ENCODE peak calls at places on chromosomes 3 and 15, in ten cellular contexts. B is BJ, S is psoas muscle, K is transverse colon, N is GM13977, J is WTC11, T is body of pancreas, X is HepG2, G is PC-3, R is tibial nerve. Z is an unnamed sample.

GRCh38 chr15:58146734-58147133 is 8.6 kb downstream of the AQP9 start:
- DNase-seq in K (no peak), B (no peak), J (no peak), X (no peak), G (peak), R (peak), N (no peak), T (no peak), S (no peak), Z (no peak)

GRCh38 chr15:67149859-67150824 is 84.7 kb downstream of the SMAD3 start:
- DNase-seq in S (peak), N (peak), X (peak), G (peak), K (peak), R (no peak), J (peak), B (peak), T (peak), Z (no peak)

GRCh38 chr3:64653101-64653500 is 34.7 kb downstream of the ADAMTS9 start:
- DNase-seq in K (no peak), B (no peak), G (no peak), R (no peak), S (no peak), T (no peak), X (no peak), N (no peak), J (no peak), Z (no peak)

GRCh38 chr3:10205461-10206165 is 40.9 kb downstream of the IRAK2 start:
- DNase-seq in B (peak), J (no peak), G (peak), X (no peak), T (no peak), S (peak), K (no peak), R (no peak), N (no peak), Z (no peak)

GRCh38 chr3:129627350-129628168 is 21.1 kb upstream of the PLXND1 start:
- DNase-seq in G (peak), K (peak), T (peak), S (peak), J (peak), R (no peak), X (peak), N (peak), B (peak), Z (peak)

GRCh38 chr3:183733553-183733952 is 36.0 kb downstream of the YEATS2 start:
- DNase-seq in R (no peak), G (no peak), X (no peak), B (no peak), S (no peak), T (no peak), J (no peak), N (no peak), K (no peak), Z (no peak)

GRCh38 chr15:74618841-74619596 is 3.4 kb downstream of the CLK3 start:
- DNase-seq in T (no peak), X (peak), G (no peak), S (no peak), K (no peak), J (no peak), R (no peak), B (no peak), N (no peak), Z (no peak)

GRCh38 chr15:69828181-69828828 is 269.4 kb downstream of the TLE3 start:
- DNase-seq in R (no peak), X (no peak), T (no peak), S (no peak), K (no peak), N (no peak), J (no peak), B (no peak), G (no peak), Z (no peak)

GRCh38 chr3:158489181-158489580 is 81.8 kb upstream of the MLF1 start:
- DNase-seq in T (no peak), X (no peak), R (no peak), S (no peak), J (no peak), B (no peak), K (no peak), N (no peak), G (no peak), Z (no peak)

GRCh38 chr15:50627351-50628055 is 59.1 kb downstream of the TRPM7 start:
- DNase-seq in T (no peak), J (no peak), X (no peak), B (peak), S (no peak), G (no peak), K (no peak), N (no peak), R (no peak), Z (no peak)

GRCh38 chr3:10927551-10927950 is 65.0 kb upstream of the SLC6A1 start:
- DNase-seq in N (no peak), R (no peak), K (no peak), G (peak), T (no peak), X (no peak), J (no peak), S (no peak), B (no peak), Z (no peak)

GRCh38 chr3:121757087-121757811 is 7.7 kb upstream of the GOLGB1 start:
- DNase-seq in S (no peak), B (no peak), J (no peak), T (no peak), N (no peak), R (no peak), K (no peak), G (no peak), X (no peak), Z (no peak)

GRCh38 chr15:41934843-41935242 is 37.5 kb downstream of the EHD4 start:
- DNase-seq in J (no peak), N (peak), X (no peak), K (peak), S (no peak), R (no peak), B (no peak), T (no peak), G (peak), Z (no peak)

GRCh38 chr3:150760431-150761200 is 2.4 kb downstream of the SIAH2 start:
- DNase-seq in J (no peak), B (no peak), G (no peak), R (no peak), T (no peak), S (no peak), X (no peak), K (no peak), N (peak), Z (no peak)

GRCh38 chr15:73598540-73599195 is 34.5 kb downstream of the NPTN start:
- DNase-seq in X (no peak), K (no peak), J (no peak), T (no peak), S (no peak), R (no peak), N (no peak), G (no peak), B (no peak), Z (peak)

GRCh38 chr3:168095611-168096209 is at the start of gene GOLIM4:
- DNase-seq in N (peak), J (peak), S (peak), G (peak), R (peak), T (peak), K (peak), B (peak), X (peak), Z (peak)

GRCh38 chr3:195899701-195900425 is 8.5 kb downstream of the TNK2 start:
- DNase-seq in N (no peak), R (no peak), G (no peak), J (no peak), T (no peak), X (no peak), B (no peak), K (no peak), S (peak), Z (no peak)

GRCh38 chr3:150370129-150370602 is 37.9 kb upstream of the TSC22D2 start:
- DNase-seq in T (no peak), B (peak), N (no peak), X (peak), K (peak), S (no peak), J (peak), G (peak), R (peak), Z (no peak)

GRCh38 chr3:52468336-52468735 is 12.9 kb downstream of the NISCH start:
- DNase-seq in R (no peak), G (no peak), N (no peak), K (no peak), S (peak), X (no peak), J (no peak), B (no peak), T (no peak), Z (no peak)

GRCh38 chr3:134486577-134487041 is 752 bp downstream of the CEP63 start:
- DNase-seq in K (no peak), G (peak), T (no peak), N (peak), B (no peak), R (no peak), X (no peak), J (no peak), S (no peak), Z (no peak)

GRCh38 chr3:18900994-18901393 is 247.3 kb upstream of the KCNH8 start:
- DNase-seq in B (no peak), K (no peak), X (no peak), T (no peak), N (no peak), S (no peak), R (no peak), G (no peak), J (no peak), Z (no peak)

GRCh38 chr3:149575213-149575961 is 82.4 kb downstream of the WWTR1 start:
- DNase-seq in R (no peak), K (no peak), N (no peak), B (no peak), T (no peak), J (no peak), S (peak), G (peak), X (peak), Z (no peak)

GRCh38 chr3:172305552-172305951 is 142.7 kb downstream of the GHSR start:
- DNase-seq in X (peak), K (peak), R (no peak), N (no peak), J (no peak), G (peak), B (no peak), T (no peak), S (no peak), Z (no peak)

GRCh38 chr3:172892158-172892557 is 141.6 kb downstream of the ECT2 start:
- DNase-seq in J (no peak), T (no peak), K (no peak), R (no peak), G (peak), X (no peak), S (no peak), B (peak), N (no peak), Z (no peak)

GRCh38 chr15:65512807-65513416 is 4.6 kb downstream of the DPP8 start:
- DNase-seq in T (peak), X (no peak), J (no peak), B (no peak), G (no peak), R (peak), N (no peak), K (no peak), S (peak), Z (no peak)

GRCh38 chr3:120326784-120327183 is 22.4 kb downstream of the LRRC58 start:
- DNase-seq in K (no peak), R (no peak), X (no peak), T (no peak), B (no peak), J (no peak), G (no peak), N (no peak), S (no peak), Z (no peak)

GRCh38 chr3:52469001-52469400 is 13.6 kb downstream of the NISCH start:
- DNase-seq in N (no peak), S (no peak), R (no peak), K (no peak), B (no peak), X (no peak), J (no peak), T (no peak), G (no peak), Z (no peak)

GRCh38 chr3:124698030-124698770 is 32.1 kb upstream of the UMPS start:
- DNase-seq in J (no peak), B (no peak), X (no peak), S (no peak), G (no peak), R (no peak), N (no peak), K (no peak), T (no peak), Z (no peak)

GRCh38 chr15:41777421-41777973 is 3.2 kb downstream of the MAPKBP1 start:
- DNase-seq in G (peak), T (no peak), J (no peak), N (no peak), K (no peak), X (no peak), B (no peak), S (no peak), R (no peak), Z (no peak)

GRCh38 chr3:54531741-54532140 is 396.1 kb downstream of the LRTM1 start:
- DNase-seq in N (no peak), T (no peak), S (no peak), R (no peak), X (no peak), K (no peak), J (no peak), G (no peak), B (no peak), Z (no peak)

GRCh38 chr3:178088930-178089329 is 447.3 kb upstream of the KCNMB2 start:
- DNase-seq in R (no peak), S (no peak), G (no peak), N (no peak), K (no peak), J (no peak), B (no peak), T (no peak), X (no peak), Z (no peak)

GRCh38 chr15:60865507-60865906 is 363.6 kb downstream of the RORA start:
- DNase-seq in X (no peak), G (no peak), J (no peak), R (no peak), S (no peak), K (no peak), T (no peak), N (no peak), B (no peak), Z (no peak)

GRCh38 chr15:63040954-63041353 is 1.6 kb upstream of the TPM1 start:
- DNase-seq in J (no peak), K (no peak), X (no peak), B (no peak), S (peak), T (peak), G (no peak), N (no peak), R (no peak), Z (no peak)

GRCh38 chr3:196431193-196432136 is 762 bp downstream of the UBXN7 start:
- DNase-seq in K (peak), J (peak), T (no peak), N (peak), R (peak), B (no peak), X (peak), G (peak), S (peak), Z (peak)

GRCh38 chr3:139597947-139598346 is 58.4 kb upstream of the RBP1 start:
- DNase-seq in N (no peak), T (no peak), B (no peak), R (no peak), K (no peak), X (no peak), S (no peak), G (no peak), J (no peak), Z (no peak)

GRCh38 chr3:197493049-197493448 is 62.7 kb downstream of the BDH1 start:
- DNase-seq in T (no peak), J (no peak), B (no peak), R (no peak), X (no peak), G (no peak), N (no peak), K (no peak), S (no peak), Z (no peak)

GRCh38 chr3:55870576-55870975 is 383.5 kb upstream of the WNT5A start:
- DNase-seq in R (no peak), N (no peak), K (no peak), G (no peak), T (no peak), X (no peak), S (no peak), B (no peak), J (no peak), Z (no peak)

GRCh38 chr3:182300266-182300665 is 493.0 kb upstream of the ATP11B start:
- DNase-seq in G (no peak), S (no peak), X (no peak), J (no peak), T (no peak), B (no peak), K (no peak), R (no peak), N (no peak), Z (no peak)

GRCh38 chr3:66270314-66270713 is 49.5 kb downstream of the SLC25A26 start:
- DNase-seq in T (no peak), G (no peak), B (no peak), J (no peak), X (no peak), K (no peak), R (no peak), N (no peak), S (no peak), Z (no peak)

GRCh38 chr3:88009066-88009465 is 49.7 kb downstream of the CGGBP1 start:
- DNase-seq in R (no peak), J (no peak), S (no peak), N (no peak), X (no peak), T (no peak), B (no peak), K (no peak), G (no peak), Z (no peak)

GRCh38 chr3:88003115-88003755 is 55.6 kb downstream of the CGGBP1 start:
- DNase-seq in G (peak), B (peak), R (peak), K (no peak), N (no peak), S (no peak), T (no peak), X (peak), J (no peak), Z (no peak)

GRCh38 chr3:88000853-88001252 is 58.0 kb downstream of the CGGBP1 start:
- DNase-seq in K (peak), G (no peak), T (no peak), R (no peak), N (no peak), B (no peak), J (peak), X (no peak), S (no peak), Z (peak)

GRCh38 chr3:88002448-88002847 is 56.4 kb downstream of the CGGBP1 start:
- DNase-seq in R (no peak), X (no peak), N (no peak), T (no peak), S (no peak), K (no peak), G (no peak), B (no peak), J (no peak), Z (no peak)

DNA sequence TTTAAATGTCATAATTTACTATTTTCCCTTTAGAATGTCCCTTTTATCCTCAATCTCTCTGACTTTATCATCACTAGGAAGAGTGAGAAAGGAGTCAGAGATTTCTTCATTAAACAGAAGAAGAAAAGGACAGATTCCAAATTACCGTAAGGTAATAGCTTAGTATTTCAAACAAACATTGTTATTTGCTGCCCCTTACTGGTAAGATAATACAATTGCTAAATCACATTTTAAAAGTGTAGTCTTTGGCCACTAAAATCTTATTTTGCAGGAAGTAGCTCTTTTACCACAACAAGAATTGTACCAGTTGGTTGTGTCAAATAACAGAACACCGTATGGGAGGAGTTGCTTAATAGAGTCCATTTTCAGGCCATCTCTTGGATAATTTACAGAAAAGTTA is 53.7 kb downstream of the CGGBP1 start:
- DNase-seq in N (no peak), J (no peak), K (no peak), T (no peak), S (no peak), B (peak), G (peak), X (no peak), R (no peak), Z (no peak)
- TF ChIP-seq CTCF in N (peak), J (peak), K (peak), T (peak), S (no peak), B (peak), G (peak), X (peak), R (peak), Z (no peak)

GRCh38 chr3:152539191-152539764 is 270.5 kb downstream of the MBNL1 start:
- DNase-seq in J (peak), S (no peak), R (no peak), B (no peak), T (no peak), G (no peak), X (peak), N (no peak), K (no peak), Z (no peak)
- TF ChIP-seq CTCF in J (no peak), S (no peak), R (no peak), B (no peak), T (no peak), G (peak), X (no peak), N (no peak), K (peak), Z (no peak)

DNA sequence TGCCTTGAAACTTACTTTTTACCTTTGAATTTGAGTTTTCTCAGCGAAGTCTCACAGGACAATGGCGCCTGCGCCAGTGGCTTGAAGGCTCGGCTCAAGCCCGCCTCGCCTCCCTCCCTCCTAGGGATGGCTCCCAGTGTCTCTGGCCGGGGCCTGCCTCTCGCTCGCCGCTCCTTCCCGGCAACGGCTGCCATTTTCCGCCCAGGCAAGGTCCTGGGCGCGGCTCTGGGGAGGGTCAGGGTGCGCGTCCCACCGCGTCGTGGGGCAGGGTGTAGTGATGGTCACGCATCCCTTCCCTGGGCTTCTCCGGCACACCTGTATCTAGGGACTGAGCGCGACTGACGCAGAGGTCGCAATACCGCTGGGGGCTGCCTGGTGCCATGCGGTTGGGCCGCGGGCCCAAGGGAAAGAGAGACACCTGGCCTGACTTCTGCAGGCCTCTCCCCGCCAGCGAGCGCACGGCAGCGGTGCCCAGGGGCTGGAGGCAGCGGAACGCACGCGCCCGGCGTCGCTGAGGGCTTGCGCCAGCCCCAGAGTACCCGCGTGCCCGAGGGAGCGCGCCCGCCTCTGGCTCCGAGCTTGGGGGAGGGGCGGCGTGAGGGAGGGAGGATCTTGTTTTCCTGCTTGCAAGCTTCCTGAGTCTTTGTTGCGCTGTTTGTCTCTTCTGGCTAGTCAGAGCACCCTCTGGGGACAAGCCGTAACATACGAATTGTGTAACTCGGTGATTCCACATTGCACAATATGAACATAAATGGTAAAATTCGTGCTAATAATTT is 20.7 kb upstream of the FEM1B start:
- DNase-seq in S (peak), X (peak), R (peak), J (peak), N (peak), T (peak), K (peak), G (peak), B (peak), Z (peak)
- TF ChIP-seq CTCF in S (no peak), X (peak), R (no peak), J (no peak), N (no peak), T (no peak), K (no peak), G (no peak), B (peak), Z (no peak)

DNA sequence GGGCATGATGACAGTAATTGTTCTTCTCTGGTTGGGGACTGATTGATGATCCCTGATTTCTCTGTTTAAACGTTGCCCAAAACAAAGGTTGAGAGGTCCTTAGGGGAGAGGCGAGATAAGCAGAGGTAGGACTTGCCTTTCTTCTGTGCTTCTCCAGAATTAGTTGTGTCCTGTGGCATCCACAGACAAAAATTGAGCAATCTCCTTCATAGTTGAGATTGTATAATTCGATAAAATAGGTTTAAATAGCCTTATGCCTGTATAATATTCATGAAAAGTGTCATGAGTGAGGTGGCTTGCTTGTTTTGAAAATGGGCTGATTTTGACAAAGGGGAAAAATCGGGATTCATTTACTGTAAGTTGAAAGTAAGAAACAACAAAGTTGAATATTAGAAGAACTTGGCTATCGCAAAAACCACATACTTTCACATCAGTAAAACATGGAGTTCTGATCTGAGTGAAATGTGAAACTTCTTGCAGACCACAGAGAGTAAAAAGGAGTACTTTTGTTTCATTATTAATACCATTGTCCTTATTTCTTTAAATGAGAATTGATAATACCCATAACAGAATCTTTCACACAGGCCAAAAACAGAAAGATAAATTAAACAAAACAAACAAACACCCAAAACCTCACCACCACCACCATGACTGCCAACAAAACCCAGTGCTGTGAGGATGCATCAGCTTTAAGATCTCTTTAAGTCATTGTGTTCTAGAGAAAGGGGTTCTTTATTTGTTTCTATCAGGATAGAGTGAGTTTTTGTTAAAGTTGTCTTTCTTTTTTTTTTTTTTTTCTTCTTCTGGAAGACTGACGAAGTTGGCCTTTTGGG is 155.7 kb downstream of the LPP start:
- DNase-seq in B (no peak), G (no peak), K (no peak), R (no peak), N (peak), S (no peak), T (no peak), X (no peak), J (no peak), Z (no peak)
- TF ChIP-seq CTCF in B (no peak), G (no peak), K (no peak), R (no peak), N (no peak), S (no peak), T (no peak), X (no peak), J (no peak), Z (no peak)

Z was measured in glutamatergic neuron.